ENCODE peak calls at places on chromosomes 13 and 19, in four cellular contexts. J, V, B and Z are unnamed samples.

GRCh38 chr13:88384542-88384941 is 713.4 kb downstream of the SLITRK5 start:
- DNase-seq in J (no peak), V (no peak), B (no peak), Z (no peak)

GRCh38 chr19:42313096-42313839 is at the start of gene TMEM145:
- DNase-seq in J (peak; percentile 64), V (peak; percentile 44), B (no peak), Z (no peak)

GRCh38 chr19:13396256-13397080 is 109.8 kb downstream of the CACNA1A start:
- DNase-seq in J (peak; percentile 63), V (no peak), B (peak; percentile 17), Z (no peak)

GRCh38 chr19:4524808-4525562 is 6.7 kb upstream of the PLIN4 start:
- DNase-seq in J (peak; percentile 67), V (peak; percentile 57), B (peak; percentile 49), Z (no peak)

GRCh38 chr13:32940601-32941000 is 75.6 kb upstream of the KL start:
- DNase-seq in J (peak; percentile 13), V (no peak), B (peak; percentile 21), Z (no peak)

GRCh38 chr19:41930926-41931592 is 2.8 kb upstream of the ERFL start:
- DNase-seq in J (no peak), V (peak; percentile 33), B (no peak), Z (no peak)

GRCh38 chr13:84118845-84119409 is 236.7 kb upstream of the SLITRK1 start:
- DNase-seq in J (no peak), V (no peak), B (no peak), Z (no peak)

GRCh38 chr19:13115936-13116281 is 631 bp downstream of the TRMT1 start:
- DNase-seq in J (no peak), V (no peak), B (no peak), Z (no peak)

GRCh38 chr19:49057636-49058234 is at the start of gene CGB7:
- DNase-seq in J (peak; percentile 68), V (peak; percentile 39), B (peak; percentile 76), Z (peak; percentile 22)

GRCh38 chr13:105395041-105395440 is 1140.4 kb downstream of the EFNB2 start:
- DNase-seq in J (no peak), V (no peak), B (no peak), Z (no peak)

GRCh38 chr19:58058428-58058827 is 654 bp upstream of the ZNF135 start:
- DNase-seq in J (no peak), V (no peak), B (no peak), Z (no peak)

GRCh38 chr13:110173247-110173818 is 133.6 kb downstream of the COL4A1 start:
- DNase-seq in J (no peak), V (no peak), B (no peak), Z (no peak)

GRCh38 chr13:110812111-110812868 is 98.8 kb downstream of the ING1 start:
- DNase-seq in J (no peak), V (no peak), B (no peak), Z (no peak)

GRCh38 chr13:33258437-33259193 is 26.9 kb downstream of the STARD13 start:
- DNase-seq in J (no peak), V (no peak), B (no peak), Z (no peak)

GRCh38 chr13:67095621-67096020 is 134.5 kb downstream of the PCDH9 start:
- DNase-seq in J (peak; percentile 5), V (no peak), B (no peak), Z (no peak)

GRCh38 chr13:94825507-94825906 is 113.2 kb upstream of the SOX21 start:
- DNase-seq in J (peak; percentile 47), V (no peak), B (peak; percentile 67), Z (no peak)

GRCh38 chr19:13215572-13216380 is 65.6 kb downstream of the IER2 start:
- DNase-seq in J (peak; percentile 10), V (peak; percentile 42), B (no peak), Z (no peak)

GRCh38 chr13:21010621-21011020 is 50.8 kb downstream of the LATS2 start:
- DNase-seq in J (no peak), V (no peak), B (no peak), Z (no peak)

GRCh38 chr13:76992548-76993001 is 694 bp downstream of the CLN5 start:
- DNase-seq in J (peak; percentile 30), V (peak; percentile 31), B (peak; percentile 16), Z (no peak)

GRCh38 chr19:18470787-18471186 is 32.9 kb upstream of the ISYNA1 start:
- DNase-seq in J (no peak), V (no peak), B (no peak), Z (no peak)

GRCh38 chr13:35630551-35631275 is 154.2 kb upstream of the MAB21L1 start:
- DNase-seq in J (peak; percentile 29), V (no peak), B (peak; percentile 7), Z (no peak)

GRCh38 chr13:100941811-100942361 is 267.3 kb upstream of the TMTC4 start:
- DNase-seq in J (no peak), V (no peak), B (no peak), Z (no peak)

GRCh38 chr19:44808463-44809371 is at the start of gene BCAM:
- DNase-seq in J (peak; percentile 86), V (no peak), B (peak; percentile 87), Z (no peak)

GRCh38 chr13:112605531-112605990 is 17.6 kb upstream of the TUBGCP3 start:
- DNase-seq in J (no peak), V (no peak), B (no peak), Z (no peak)

GRCh38 chr13:76048675-76049396 is 412.7 kb downstream of the LMO7 start:
- DNase-seq in J (no peak), V (no peak), B (no peak), Z (no peak)

GRCh38 chr19:12841094-12841493 is 2.8 kb downstream of the MAST1 start:
- DNase-seq in J (peak; percentile 32), V (no peak), B (no peak), Z (no peak)

GRCh38 chr19:2215281-2215751 is 20.8 kb downstream of the PLEKHJ1 start:
- DNase-seq in J (no peak), V (no peak), B (no peak), Z (no peak)

GRCh38 chr19:2982983-2983350 is 5.6 kb downstream of the TLE6 start:
- DNase-seq in J (peak; percentile 93), V (no peak), B (peak; percentile 81), Z (peak; percentile 92)

GRCh38 chr19:41774515-41774980 is 19.2 kb downstream of the CEACAM6 start:
- DNase-seq in J (no peak), V (peak; percentile 37), B (no peak), Z (no peak)

GRCh38 chr13:27404680-27405079 is 19.7 kb upstream of the GTF3A start:
- DNase-seq in J (no peak), V (no peak), B (no peak), Z (no peak)
- H3K4me3 ChIP-seq in J (no peak overlapping the region), V (no peak overlapping the region), B (no peak overlapping the region), Z (no peak overlapping the region)

GRCh38 chr13:72527333-72527732 is 200.1 kb downstream of the MZT1 start:
- DNase-seq in J (no peak), V (no peak), B (no peak), Z (no peak)

GRCh38 chr13:72523049-72523448 is 204.4 kb downstream of the MZT1 start:
- DNase-seq in J (no peak), V (no peak), B (no peak), Z (no peak)

DNA sequence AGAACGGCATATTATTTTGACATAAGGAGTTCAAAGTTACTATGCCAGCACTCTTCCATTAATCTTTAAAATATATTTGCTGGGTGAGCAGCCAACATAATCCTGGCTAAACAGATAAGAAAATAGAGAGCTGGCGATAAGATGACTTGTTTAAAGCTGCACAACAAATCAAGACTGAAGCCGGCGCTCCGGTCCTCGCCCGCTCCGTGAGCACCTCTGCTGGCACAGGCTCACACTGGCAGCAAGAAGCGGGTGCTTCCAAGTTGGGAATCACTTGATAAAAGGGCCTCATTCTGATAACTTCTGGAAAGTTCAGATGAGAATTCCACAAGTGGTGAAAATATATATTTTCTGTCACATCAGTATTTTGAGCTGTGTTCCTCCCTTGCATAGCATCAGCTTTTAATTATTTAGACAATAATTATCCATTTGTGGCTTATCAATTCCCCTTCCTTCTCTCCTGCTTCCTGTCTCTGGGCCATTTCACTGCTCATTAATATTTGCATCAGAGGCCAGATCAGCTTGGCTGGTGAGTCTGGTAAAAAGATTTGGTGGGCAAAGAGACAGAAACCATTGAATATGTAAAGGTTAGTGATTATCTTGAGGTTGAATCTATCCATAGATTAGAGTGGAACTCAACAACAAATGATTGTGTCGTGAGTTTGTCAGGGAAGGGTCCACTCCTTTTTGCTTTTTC is 205.3 kb downstream of the MZT1 start:
- DNase-seq in J (peak; percentile 57), V (no peak), B (no peak), Z (no peak)
- TF ChIP-seq CTCF in J (no peak), V (no peak), B (no peak), Z (no peak)

GRCh38 chr13:73970413-73971055 is 163.7 kb downstream of the KLF12 start:
- DNase-seq in J (no peak), V (no peak), B (no peak), Z (no peak)
- H3K4me1 ChIP-seq in J (no peaks in the 10 kb centered on the region), V (peaks cover 25% of the 10 kb centered on the region), B (peaks cover 14% of the 10 kb centered on the region), Z (peaks cover 70% of the 10 kb centered on the region)

GRCh38 chr19:8158411-8159074 is 9.2 kb upstream of the FBN3 start:
- DNase-seq in J (peak; percentile 69), V (no peak), B (peak; percentile 72), Z (peak; percentile 9)

GRCh38 chr19:8168537-8168936 is 19.1 kb upstream of the FBN3 start:
- DNase-seq in J (no peak), V (no peak), B (no peak), Z (no peak)

GRCh38 chr19:8161135-8161646 is 11.8 kb upstream of the FBN3 start:
- DNase-seq in J (no peak), V (no peak), B (no peak), Z (no peak)

DNA sequence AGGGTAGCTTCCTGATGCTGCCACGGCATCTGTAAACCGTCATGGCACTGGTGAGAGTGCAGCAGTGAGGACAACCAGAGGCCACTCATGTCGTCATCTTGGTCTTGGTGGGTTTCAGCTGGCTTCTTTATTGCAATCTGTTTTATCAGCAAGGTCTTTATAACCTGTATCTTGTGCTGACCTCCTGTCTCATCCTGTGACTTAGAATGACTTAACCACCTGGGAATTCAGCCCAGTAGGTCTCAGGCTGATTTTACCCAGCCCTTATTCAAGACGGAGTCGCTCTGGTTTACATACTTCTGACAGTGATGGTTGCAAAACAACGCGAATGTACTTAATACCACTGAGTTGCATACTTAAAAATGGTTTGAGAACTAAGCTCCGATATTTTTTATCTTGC is 14.4 kb upstream of the FBN3 start:
- DNase-seq in J (no peak), V (no peak), B (no peak), Z (no peak)
- H3K4me3 ChIP-seq in J (no peak overlapping the region), V (no peak overlapping the region), B (no peak overlapping the region), Z (no peak overlapping the region)

DNA sequence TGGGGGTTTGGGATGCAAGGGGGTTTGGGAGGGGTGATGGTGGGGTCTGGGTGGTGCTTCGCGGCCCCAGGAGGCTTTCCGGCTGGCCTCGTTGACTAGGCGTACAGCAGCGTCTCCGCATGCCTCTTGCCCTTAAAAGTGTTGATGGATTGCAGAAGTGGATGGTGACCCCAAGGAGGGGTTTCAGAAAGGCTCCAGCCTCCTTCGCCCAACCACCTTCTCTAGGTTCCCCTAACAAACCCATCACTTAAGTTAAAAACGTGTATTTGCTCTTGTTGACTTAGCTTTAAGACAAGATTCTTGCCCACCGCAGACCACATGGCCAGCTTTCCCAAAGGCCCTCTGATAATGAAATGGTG is 8.1 kb upstream of the TSHZ3 start:
- DNase-seq in J (no peak), V (no peak), B (no peak), Z (no peak)
- TF ChIP-seq CTCF in J (no peak), V (peak; percentile 5), B (peak; percentile 22), Z (no peak)